ENCODE peak calls at places on chromosomes 6 and 20, in six cellular contexts. One of them, this sample, is unnamed.

GRCh38 chr20:60365063-60365640 is 406.9 kb downstream of the CDH26 start:
- DNase-seq in iris pigment epithelial cell: no peak
- DNase-seq in aorta: no peak
- DNase-seq in B cell: no peak
- DNase-seq in CD4-positive, alpha-beta memory T cell: no peak
- DNase-seq in fibroblast of lung: no peak
- DNase-seq in this sample: no peak

GRCh38 chr20:60365882-60366281 is 407.7 kb downstream of the CDH26 start:
- DNase-seq in iris pigment epithelial cell: no peak
- DNase-seq in aorta: no peak
- DNase-seq in B cell: no peak
- DNase-seq in CD4-positive, alpha-beta memory T cell: no peak
- DNase-seq in fibroblast of lung: no peak
- DNase-seq in this sample: no peak

GRCh38 chr6:80440496-80441160 is 334.2 kb downstream of the BCKDHB start:
- DNase-seq in iris pigment epithelial cell: no peak
- DNase-seq in aorta: no peak
- DNase-seq in B cell: no peak
- DNase-seq in CD4-positive, alpha-beta memory T cell: no peak
- DNase-seq in fibroblast of lung: no peak
- DNase-seq in this sample: no peak

GRCh38 chr20:62405108-62405980 is 1.7 kb downstream of the CABLES2 start:
- DNase-seq in iris pigment epithelial cell: peak
- DNase-seq in aorta: peak
- DNase-seq in B cell: no peak
- DNase-seq in CD4-positive, alpha-beta memory T cell: no peak
- DNase-seq in fibroblast of lung: peak
- DNase-seq in this sample: no peak

GRCh38 chr20:41169791-41170351 is 32.5 kb downstream of the PLCG1 start:
- DNase-seq in iris pigment epithelial cell: peak
- DNase-seq in aorta: no peak
- DNase-seq in B cell: peak
- DNase-seq in CD4-positive, alpha-beta memory T cell: no peak
- DNase-seq in fibroblast of lung: peak
- DNase-seq in this sample: no peak

GRCh38 chr6:88490865-88491264 is 324.7 kb upstream of the CNR1 start:
- DNase-seq in iris pigment epithelial cell: peak
- DNase-seq in aorta: no peak
- DNase-seq in B cell: no peak
- DNase-seq in CD4-positive, alpha-beta memory T cell: no peak
- DNase-seq in fibroblast of lung: no peak
- DNase-seq in this sample: no peak

GRCh38 chr6:89952696-89953095 is 58.4 kb downstream of the GJA10 start:
- DNase-seq in iris pigment epithelial cell: peak
- DNase-seq in aorta: no peak
- DNase-seq in B cell: peak
- DNase-seq in CD4-positive, alpha-beta memory T cell: peak
- DNase-seq in fibroblast of lung: peak
- DNase-seq in this sample: no peak

GRCh38 chr6:43828711-43829110 is 58.7 kb downstream of the VEGFA start:
- DNase-seq in iris pigment epithelial cell: no peak
- DNase-seq in aorta: no peak
- DNase-seq in B cell: no peak
- DNase-seq in CD4-positive, alpha-beta memory T cell: no peak
- DNase-seq in fibroblast of lung: no peak
- DNase-seq in this sample: no peak

GRCh38 chr20:49859011-49859410 is 46.4 kb downstream of the SLC9A8 start:
- DNase-seq in iris pigment epithelial cell: no peak
- DNase-seq in aorta: no peak
- DNase-seq in B cell: no peak
- DNase-seq in CD4-positive, alpha-beta memory T cell: no peak
- DNase-seq in fibroblast of lung: no peak
- DNase-seq in this sample: no peak

GRCh38 chr20:47306095-47306494 is 50.4 kb downstream of the ZMYND8 start:
- DNase-seq in iris pigment epithelial cell: no peak
- DNase-seq in aorta: no peak
- DNase-seq in B cell: no peak
- DNase-seq in CD4-positive, alpha-beta memory T cell: no peak
- DNase-seq in fibroblast of lung: no peak
- DNase-seq in this sample: no peak

GRCh38 chr6:21873562-21873961 is 280.0 kb downstream of the SOX4 start:
- DNase-seq in iris pigment epithelial cell: peak
- DNase-seq in aorta: peak
- DNase-seq in B cell: no peak
- DNase-seq in CD4-positive, alpha-beta memory T cell: no peak
- DNase-seq in fibroblast of lung: peak
- DNase-seq in this sample: peak

GRCh38 chr20:4542270-4542669 is 179.4 kb upstream of the PRND start:
- DNase-seq in iris pigment epithelial cell: no peak
- DNase-seq in aorta: no peak
- DNase-seq in B cell: no peak
- DNase-seq in CD4-positive, alpha-beta memory T cell: no peak
- DNase-seq in fibroblast of lung: no peak
- DNase-seq in this sample: no peak

GRCh38 chr20:24751551-24751950 is 197.5 kb upstream of the CST7 start:
- DNase-seq in iris pigment epithelial cell: no peak
- DNase-seq in aorta: no peak
- DNase-seq in B cell: no peak
- DNase-seq in CD4-positive, alpha-beta memory T cell: no peak
- DNase-seq in fibroblast of lung: no peak
- DNase-seq in this sample: no peak

GRCh38 chr20:51511861-51512619 is 30.5 kb downstream of the NFATC2 start:
- DNase-seq in iris pigment epithelial cell: no peak
- DNase-seq in aorta: no peak
- DNase-seq in B cell: peak
- DNase-seq in CD4-positive, alpha-beta memory T cell: no peak
- DNase-seq in fibroblast of lung: no peak
- DNase-seq in this sample: no peak

GRCh38 chr6:75802366-75802765 is 53.3 kb downstream of the MYO6 start:
- DNase-seq in iris pigment epithelial cell: peak
- DNase-seq in aorta: no peak
- DNase-seq in B cell: no peak
- DNase-seq in CD4-positive, alpha-beta memory T cell: no peak
- DNase-seq in fibroblast of lung: no peak
- DNase-seq in this sample: peak

GRCh38 chr6:121965739-121966138 is 433.7 kb upstream of the HSF2 start:
- DNase-seq in iris pigment epithelial cell: no peak
- DNase-seq in aorta: no peak
- DNase-seq in B cell: no peak
- DNase-seq in CD4-positive, alpha-beta memory T cell: no peak
- DNase-seq in fibroblast of lung: no peak
- DNase-seq in this sample: peak

GRCh38 chr6:16228043-16228442 is 10.3 kb upstream of the GMPR start:
- DNase-seq in iris pigment epithelial cell: no peak
- DNase-seq in aorta: no peak
- DNase-seq in B cell: no peak
- DNase-seq in CD4-positive, alpha-beta memory T cell: no peak
- DNase-seq in fibroblast of lung: no peak
- DNase-seq in this sample: no peak

GRCh38 chr20:46220808-46221207 is 87.5 kb downstream of the CDH22 start:
- DNase-seq in iris pigment epithelial cell: no peak
- DNase-seq in aorta: peak
- DNase-seq in B cell: no peak
- DNase-seq in CD4-positive, alpha-beta memory T cell: no peak
- DNase-seq in fibroblast of lung: no peak
- DNase-seq in this sample: peak

GRCh38 chr6:32666420-32667300 is at the start of gene HLA-DQB1:
- DNase-seq in iris pigment epithelial cell: peak
- DNase-seq in aorta: no peak
- DNase-seq in B cell: peak
- DNase-seq in CD4-positive, alpha-beta memory T cell: peak
- DNase-seq in fibroblast of lung: peak
- DNase-seq in this sample: peak

GRCh38 chr20:49534314-49534713 is 33.6 kb downstream of the PTGIS start:
- DNase-seq in iris pigment epithelial cell: peak
- DNase-seq in aorta: no peak
- DNase-seq in B cell: no peak
- DNase-seq in CD4-positive, alpha-beta memory T cell: peak
- DNase-seq in fibroblast of lung: peak
- DNase-seq in this sample: peak

GRCh38 chr6:43334466-43335095 is 26.0 kb upstream of the CRIP3 start:
- DNase-seq in iris pigment epithelial cell: peak
- DNase-seq in aorta: no peak
- DNase-seq in B cell: no peak
- DNase-seq in CD4-positive, alpha-beta memory T cell: no peak
- DNase-seq in fibroblast of lung: peak
- DNase-seq in this sample: peak

GRCh38 chr20:54223751-54224150 is 15.9 kb downstream of the PFDN4 start:
- DNase-seq in iris pigment epithelial cell: peak
- DNase-seq in aorta: no peak
- DNase-seq in B cell: no peak
- DNase-seq in CD4-positive, alpha-beta memory T cell: no peak
- DNase-seq in fibroblast of lung: no peak
- DNase-seq in this sample: no peak

GRCh38 chr6:31834704-31835375 is 7.3 kb downstream of the HSPA1B start:
- DNase-seq in iris pigment epithelial cell: peak
- DNase-seq in aorta: peak
- DNase-seq in B cell: peak
- DNase-seq in CD4-positive, alpha-beta memory T cell: peak
- DNase-seq in fibroblast of lung: no peak
- DNase-seq in this sample: peak